ENCODE peak calls at places on chromosomes 7 and 10, in five cellular contexts. Z is stomach; Y is CD8-positive, alpha-beta memory T cell; L is kidney; Q is heart left ventricle. A is an unnamed sample. For H3K9me3, the result is how much of the 10 kb centered on the place peaks cover.

GRCh38 chr10:127216786-127217185 is 20.4 kb upstream of the INSYN2A start:
- DNase-seq in Z (no peak), Y (no peak), L (no peak), Q (no peak), A (no peak)

GRCh38 chr10:133143546-133143945 is 16.5 kb upstream of the KNDC1 start:
- DNase-seq in Z (no peak), Y (no peak), L (no peak), Q (peak), A (no peak)

GRCh38 chr7:123757095-123757494 is 8.3 kb upstream of the WASL start:
- DNase-seq in Z (no peak), Y (no peak), L (no peak), Q (no peak), A (no peak)

GRCh38 chr7:98996162-98996552 is 117.8 kb downstream of the TRRAP start:
- DNase-seq in Z (no peak), Y (no peak), L (no peak), Q (no peak), A (no peak)

GRCh38 chr10:43043773-43044394 is 33.0 kb upstream of the RET start:
- DNase-seq in Z (no peak), Y (no peak), L (peak), Q (no peak), A (no peak)

GRCh38 chr10:125111350-125111749 is 49.0 kb downstream of the CTBP2 start:
- DNase-seq in Z (no peak), Y (no peak), L (no peak), Q (no peak), A (no peak)

GRCh38 chr7:93461350-93461749 is 113.2 kb downstream of the CALCR start:
- DNase-seq in Z (no peak), Y (no peak), L (no peak), Q (no peak), A (no peak)

GRCh38 chr7:20991544-20991943 is 204.9 kb upstream of the SP8 start:
- DNase-seq in Z (no peak), Y (no peak), L (no peak), Q (no peak), A (no peak)

GRCh38 chr7:767580-767940 is 40.5 kb upstream of the PRKAR1B start:
- DNase-seq in Z (no peak), Y (no peak), L (peak), Q (no peak), A (no peak)

GRCh38 chr10:44369296-44369695 is 15.6 kb downstream of the CXCL12 start:
- DNase-seq in Z (no peak), Y (no peak), L (peak), Q (no peak), A (no peak)

GRCh38 chr10:77801474-77802238 is 124.9 kb downstream of the DLG5 start:
- DNase-seq in Z (no peak), Y (peak), L (no peak), Q (no peak), A (no peak)

GRCh38 chr10:50740351-50740688 is 584 bp downstream of the ASAH2B start:
- DNase-seq in Z (no peak), Y (peak), L (no peak), Q (peak), A (no peak)

GRCh38 chr7:75914169-75914654 is 743 bp upstream of the POR start:
- DNase-seq in Z (no peak), Y (no peak), L (no peak), Q (no peak), A (no peak)

GRCh38 chr7:87935373-87935706 is 1.3 kb downstream of the ADAM22 start:
- DNase-seq in Z (no peak), Y (no peak), L (no peak), Q (no peak), A (no peak)

GRCh38 chr7:102024769-102025391 is 207.5 kb downstream of the CUX1 start:
- DNase-seq in Z (no peak), Y (no peak), L (peak), Q (peak), A (no peak)

GRCh38 chr10:102620615-102621417 is 23.5 kb upstream of the TRIM8 start:
- DNase-seq in Z (no peak), Y (no peak), L (peak), Q (peak), A (peak)

GRCh38 chr7:14936530-14936929 is 34.0 kb upstream of the DGKB start:
- DNase-seq in Z (no peak), Y (no peak), L (peak), Q (no peak), A (peak)

GRCh38 chr10:70909326-70909935 is 21.1 kb upstream of the PCBD1 start:
- DNase-seq in Z (no peak), Y (no peak), L (peak), Q (peak), A (peak)

GRCh38 chr7:74479961-74480829 is 26.5 kb downstream of the GTF2IRD1 start:
- DNase-seq in Z (peak), Y (no peak), L (peak), Q (peak), A (peak)

GRCh38 chr10:106224676-106225075 is 939.8 kb downstream of the SORCS1 start:
- DNase-seq in Z (no peak), Y (no peak), L (no peak), Q (no peak), A (no peak)

GRCh38 chr7:111138196-111138569 is 47.3 kb downstream of the LRRN3 start:
- DNase-seq in Z (no peak), Y (peak), L (peak), Q (peak), A (peak)

GRCh38 chr10:78894841-78895195 is 173.9 kb upstream of the ZMIZ1 start:
- DNase-seq in Z (no peak), Y (no peak), L (no peak), Q (no peak), A (peak)

GRCh38 chr10:62804384-62805138 is at the start of gene ADO:
- DNase-seq in Z (peak), Y (peak), L (peak), Q (peak), A (peak)

GRCh38 chr10:129785536-129785981 is 178.5 kb downstream of the EBF3 start:
- DNase-seq in Z (no peak), Y (no peak), L (peak), Q (no peak), A (no peak)

GRCh38 chr10:120736377-120736776 is 114.8 kb upstream of the WDR11 start:
- DNase-seq in Z (no peak), Y (no peak), L (no peak), Q (no peak), A (no peak)

GRCh38 chr7:93327006-93327633 is 95.0 kb downstream of the VPS50 start:
- DNase-seq in Z (no peak), Y (no peak), L (no peak), Q (no peak), A (no peak)

GRCh38 chr7:70347880-70348279 is 749.6 kb downstream of the AUTS2 start:
- DNase-seq in Z (no peak), Y (no peak), L (no peak), Q (no peak), A (no peak)

GRCh38 chr10:71799785-71800453 is 26.6 kb upstream of the VSIR start:
- DNase-seq in Z (peak), Y (no peak), L (peak), Q (peak), A (peak)

GRCh38 chr7:22726345-22726848 is 603 bp upstream of the IL6 start:
- DNase-seq in Z (peak), Y (peak), L (peak), Q (peak), A (peak)

GRCh38 chr7:56175086-56175760 is 59.0 kb upstream of the NUPR2 start:
- DNase-seq in Z (peak), Y (no peak), L (peak), Q (peak), A (peak)

GRCh38 chr7:156061689-156062255 is 249.5 kb upstream of the SHH start:
- DNase-seq in Z (no peak), Y (no peak), L (no peak), Q (no peak), A (no peak)
- H3K9me3 ChIP-seq in Z (under half), Y (under half), L (under half), Q (under half), A (under half)

GRCh38 chr10:18576586-18576985 is 74.8 kb downstream of the NSUN6 start:
- DNase-seq in Z (no peak), Y (no peak), L (no peak), Q (no peak), A (no peak)

GRCh38 chr10:18571780-18572179 is 79.6 kb downstream of the NSUN6 start:
- DNase-seq in Z (no peak), Y (no peak), L (no peak), Q (no peak), A (no peak)

GRCh38 chr10:18577823-18578685 is 73.3 kb downstream of the NSUN6 start:
- DNase-seq in Z (no peak), Y (no peak), L (no peak), Q (no peak), A (no peak)

GRCh38 chr10:18571076-18571475 is 80.3 kb downstream of the NSUN6 start:
- DNase-seq in Z (no peak), Y (no peak), L (no peak), Q (no peak), A (no peak)

DNA sequence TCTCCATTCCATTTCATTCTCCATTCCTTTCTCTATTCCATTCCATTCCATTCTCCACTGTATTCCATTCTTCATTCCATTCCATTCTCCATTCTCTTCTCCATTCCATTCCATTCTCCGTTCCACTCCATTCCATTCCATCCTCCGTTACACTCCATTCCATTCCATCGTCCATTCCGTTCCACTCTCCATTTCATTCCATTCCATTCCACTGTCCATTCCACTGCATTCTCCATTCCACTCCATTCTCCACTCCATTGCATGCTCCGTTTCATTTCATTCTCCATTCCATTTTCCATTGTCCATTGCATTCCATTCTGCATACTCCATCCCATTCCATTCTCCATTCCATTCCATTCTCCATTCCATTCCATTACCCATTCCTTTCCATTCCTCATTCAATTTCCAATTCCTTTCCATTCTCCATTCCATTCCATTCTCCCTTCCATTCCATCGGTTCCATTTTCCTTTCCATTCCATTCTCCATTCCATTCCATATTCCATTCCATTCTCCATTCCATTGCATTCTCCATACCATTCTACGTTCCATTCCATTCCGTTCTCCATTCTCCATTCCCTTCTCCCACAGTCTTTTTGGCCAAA is 78.3 kb downstream of the NSUN6 start:
- DNase-seq in Z (no peak), Y (no peak), L (no peak), Q (no peak), A (no peak)
- H3K9me3 ChIP-seq in Z (under half), Y (under half), L (under half), Q (under half), A (under half)

DNA sequence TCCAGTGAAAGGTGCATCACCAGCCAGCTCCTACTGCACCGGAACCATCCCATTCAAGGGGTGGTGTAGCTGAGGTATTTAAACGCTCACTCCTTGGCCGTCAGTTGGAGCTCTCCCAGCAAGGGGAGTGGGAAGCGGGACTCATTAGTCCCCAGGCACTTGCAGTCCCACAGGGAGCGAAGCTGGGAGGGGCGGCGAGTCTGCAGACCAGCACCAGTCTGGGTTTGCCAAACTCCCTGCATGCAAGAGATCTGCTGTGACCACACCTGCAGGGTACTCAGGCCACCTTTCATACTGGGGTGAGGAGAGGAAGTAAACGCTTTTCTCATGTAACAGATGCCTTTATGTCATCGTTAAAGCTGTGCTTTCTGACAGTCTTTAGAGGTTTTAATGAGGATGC is 187.9 kb downstream of the PTPRN2 start:
- DNase-seq in Z (no peak), Y (no peak), L (no peak), Q (no peak), A (no peak)
- H3K9me3 ChIP-seq in Z (under half), Y (under half), L (under half), Q (under half), A (under half)

DNA sequence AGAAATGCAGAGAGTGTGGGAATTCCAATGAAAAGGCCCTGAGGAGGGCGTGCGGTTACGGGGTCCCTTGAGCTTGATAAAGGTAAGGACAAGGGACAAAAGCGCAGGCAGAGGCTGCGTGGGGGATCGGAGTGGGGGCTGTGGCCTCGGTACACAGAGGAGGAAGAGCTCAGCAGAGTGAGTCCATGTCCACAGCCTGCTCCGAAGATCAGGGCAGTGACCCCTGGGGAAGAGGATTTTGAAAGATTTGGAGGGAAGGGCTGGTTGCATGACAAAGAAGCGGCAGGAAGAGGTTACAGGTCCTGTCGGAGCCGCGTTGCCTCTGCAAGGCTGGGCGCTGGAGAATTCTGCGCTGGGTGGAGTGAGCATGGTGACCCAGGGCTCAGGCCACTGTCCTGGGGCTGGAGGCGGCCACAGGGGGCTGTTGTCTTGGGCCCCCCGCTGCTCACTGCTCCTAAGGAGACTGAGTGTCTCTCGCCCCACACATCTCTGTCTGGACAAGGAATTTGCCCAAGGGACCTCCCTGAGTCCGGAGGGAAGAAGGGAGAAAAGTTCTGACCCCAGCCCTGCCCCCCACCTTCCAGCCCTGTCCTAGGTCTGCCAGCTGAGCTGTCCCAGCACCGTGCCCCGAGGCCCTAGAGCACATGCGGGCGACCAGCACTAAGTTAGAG is 69.8 kb upstream of the INSIG1 start:
- DNase-seq in Z (no peak), Y (no peak), L (peak), Q (no peak), A (no peak)
- H3K9me3 ChIP-seq in Z (under half), Y (under half), L (under half), Q (under half), A (under half)